ENCODE peak calls at places on chromosomes 7 and 10, in five cellular contexts. O is sciatic nerve, C is fibroblast of the aortic adventitia, R is bronchial epithelial cell, N is AG09319. J is an unnamed sample.

GRCh38 chr7:54292171-54292925 is 249.8 kb upstream of the VSTM2A start:
- DNase-seq in R (no peak), C (no peak), N (no peak), O (no peak), J (no peak)

GRCh38 chr7:40105879-40106473 is 28.4 kb downstream of the MPLKIP start:
- DNase-seq in C (no peak), O (no peak), N (no peak), R (no peak), J (no peak)

GRCh38 chr10:44742169-44742732 is 168.9 kb upstream of the TMEM72 start:
- DNase-seq in N (no peak), R (no peak), O (no peak), C (no peak), J (no peak)

GRCh38 chr7:12458520-12459131 is 55.0 kb upstream of the VWDE start:
- DNase-seq in O (no peak), R (peak), N (peak), C (peak), J (no peak)

GRCh38 chr10:5546891-5547683 is 22.3 kb downstream of the CALML3 start:
- DNase-seq in R (peak), C (peak), N (no peak), O (peak), J (no peak)

GRCh38 chr10:79335470-79336235 is 11.6 kb upstream of the PPIF start:
- DNase-seq in N (no peak), R (no peak), C (no peak), O (no peak), J (no peak)

GRCh38 chr10:90276894-90277447 is 575.6 kb downstream of the KIF20B start:
- DNase-seq in R (no peak), N (no peak), O (no peak), C (peak), J (no peak)

GRCh38 chr10:35563266-35563891 is 41.8 kb upstream of the GJD4 start:
- DNase-seq in C (peak), O (peak), R (peak), N (peak), J (peak)

GRCh38 chr7:137704723-137705122 is 142.1 kb downstream of the DGKI start:
- DNase-seq in O (no peak), C (no peak), N (no peak), R (no peak), J (no peak)

GRCh38 chr10:62652114-62652513 is 152.4 kb upstream of the ADO start:
- DNase-seq in R (peak), O (no peak), C (peak), N (no peak), J (no peak)

J was measured in activated T-helper 2 cell treated with anti-CD3 and anti-CD28 coated beads, Interferon-gamma antibody, Interleukin-2, Interleukin-4, amounts not matched to agents 10 μg/mL and 5 μg/mL and 100 μg/mL, durations not matched to agents 14 hours and 24 hours and 36 hours.